ENCODE peak calls at places on chromosomes 7 and 10, in five cellular contexts. M is endothelial cell, F is A549, Z is kidney, D is pancreas. T is an unnamed sample.
A peak's percentile ranks its signal among the peaks of the same experiment; 100 is the strongest.

GRCh38 chr7:152512711-152513110 is 76.9 kb upstream of the KMT2C start:
- DNase-seq in M (no peak), F (no peak), Z (no peak), D (no peak), T (no peak)

GRCh38 chr7:18437086-18437485 is 58.5 kb upstream of the HDAC9 start:
- DNase-seq in D (no peak), Z (no peak), M (no peak), F (no peak), T (peak; percentile 43)

GRCh38 chr7:70595741-70596574 is 536.0 kb upstream of the GALNT17 start:
- DNase-seq in Z (peak; percentile 77), D (no peak), M (peak; percentile 23), F (no peak), T (no peak)

GRCh38 chr7:102287465-102288146 is 938 bp downstream of the SH2B2 start:
- DNase-seq in F (peak; percentile 31), M (no peak), D (peak; percentile 63), Z (no peak), T (no peak)

GRCh38 chr10:96642973-96643372 is 56.2 kb upstream of the TM9SF3 start:
- DNase-seq in M (peak; percentile 80), D (peak; percentile 79), F (peak; percentile 51), Z (no peak), T (peak; percentile 25)

GRCh38 chr7:131056007-131056406 is 271.7 kb upstream of the MKLN1 start:
- DNase-seq in M (no peak), Z (no peak), F (no peak), D (no peak), T (no peak)

GRCh38 chr7:351681-352480 is 61.9 kb downstream of the FOXL3 start:
- DNase-seq in Z (no peak), M (no peak), F (no peak), D (peak; percentile 33), T (no peak)

GRCh38 chr7:90764848-90765570 is 168.9 kb downstream of the CDK14 start:
- DNase-seq in M (no peak), F (no peak), D (no peak), Z (no peak), T (no peak)

GRCh38 chr7:93622036-93622714 is 47.7 kb upstream of the CALCR start:
- DNase-seq in F (peak; percentile 66), M (peak; percentile 34), Z (no peak), D (no peak), T (peak; percentile 45)

DNA sequence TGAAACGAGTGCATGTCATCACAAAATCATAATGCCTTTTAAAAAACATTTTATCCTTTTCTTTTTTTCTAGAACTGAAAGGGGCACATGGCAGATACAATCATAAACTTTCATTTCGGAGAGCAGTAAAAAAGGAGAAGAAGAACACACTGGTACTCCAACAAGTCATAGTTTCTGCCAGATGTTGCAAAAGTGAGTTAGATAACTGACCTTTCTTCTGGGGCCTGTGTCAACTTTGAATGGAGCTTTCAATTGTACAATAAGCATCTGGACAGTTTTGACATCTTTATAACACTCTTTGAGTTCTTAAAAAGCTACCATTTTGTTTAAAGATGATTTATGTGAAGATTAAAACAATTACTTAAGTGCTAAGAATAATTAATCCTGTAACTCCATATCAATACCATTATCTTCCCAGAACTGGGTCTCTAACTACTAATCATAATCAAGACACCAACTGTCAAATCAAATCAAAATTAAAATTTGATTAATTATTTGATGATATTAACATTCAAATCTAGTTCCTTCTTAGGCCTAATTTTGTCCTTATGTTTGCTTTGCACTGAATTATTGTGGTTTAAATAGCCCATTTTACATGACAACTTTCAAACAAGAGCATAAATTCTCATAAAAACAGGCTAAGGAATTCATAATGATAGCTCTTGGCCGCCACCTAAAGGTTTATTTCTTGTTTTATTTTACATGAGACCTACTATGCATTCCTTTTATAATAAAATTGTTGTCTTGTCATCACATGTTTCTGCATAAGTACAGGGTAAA is 19.5 kb upstream of the ITGB8 start:
- DNase-seq in F (peak; percentile 52), D (no peak), M (no peak), Z (no peak), T (peak; percentile 73)
- TF ChIP-seq CTCF in F (peak; percentile 62), D (no peak), M (peak; percentile 50), Z (peak; percentile 34), T (peak; percentile 38)

DNA sequence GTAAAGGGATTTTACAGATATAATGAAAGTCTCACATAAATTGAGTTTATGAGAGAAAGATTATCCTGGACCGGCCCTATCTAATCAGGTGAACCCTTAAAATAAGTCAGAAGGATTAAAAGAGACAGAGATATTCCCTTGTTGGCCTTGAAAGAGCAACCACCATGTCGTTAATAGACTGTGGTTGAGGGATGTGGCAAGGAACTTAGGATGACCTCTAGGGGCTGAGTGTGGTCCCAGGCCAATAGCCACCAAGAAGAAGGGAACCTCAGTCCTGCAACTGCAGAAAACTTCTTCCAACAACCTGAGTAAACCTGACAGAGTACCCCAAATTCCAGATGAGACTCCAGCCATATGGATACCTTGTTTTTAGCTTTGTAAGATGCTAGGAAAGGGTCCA is 121.5 kb downstream of the POLR1F start:
- DNase-seq in D (no peak), M (no peak), F (peak; percentile 19), Z (no peak), T (no peak)
- TF ChIP-seq CTCF in D (no peak), M (no peak), F (no peak), Z (no peak), T (no peak)

DNA sequence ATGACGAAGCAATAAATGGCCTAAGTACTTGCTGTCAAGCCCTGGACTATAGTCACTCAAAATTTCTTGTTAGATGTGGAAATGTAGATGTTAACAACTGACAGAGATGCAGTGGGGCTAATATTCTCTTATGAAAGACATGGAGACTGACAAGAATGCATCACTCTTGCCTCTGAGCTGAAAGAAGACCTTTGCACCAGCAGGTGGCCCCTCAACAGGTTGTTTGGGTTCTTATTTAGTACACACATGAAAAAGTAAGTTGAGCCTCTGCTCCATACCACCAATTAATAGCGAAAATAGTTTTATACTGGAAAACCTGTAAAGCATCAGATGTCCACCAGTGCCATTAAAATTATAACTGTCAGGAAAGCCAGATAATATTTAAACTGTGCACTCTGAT is 26.2 kb upstream of the FAM13C start:
- DNase-seq in M (no peak), D (no peak), F (no peak), Z (no peak), T (no peak)
- TF ChIP-seq CTCF in M (no peak), D (no peak), F (no peak), Z (no peak), T (no peak)

DNA sequence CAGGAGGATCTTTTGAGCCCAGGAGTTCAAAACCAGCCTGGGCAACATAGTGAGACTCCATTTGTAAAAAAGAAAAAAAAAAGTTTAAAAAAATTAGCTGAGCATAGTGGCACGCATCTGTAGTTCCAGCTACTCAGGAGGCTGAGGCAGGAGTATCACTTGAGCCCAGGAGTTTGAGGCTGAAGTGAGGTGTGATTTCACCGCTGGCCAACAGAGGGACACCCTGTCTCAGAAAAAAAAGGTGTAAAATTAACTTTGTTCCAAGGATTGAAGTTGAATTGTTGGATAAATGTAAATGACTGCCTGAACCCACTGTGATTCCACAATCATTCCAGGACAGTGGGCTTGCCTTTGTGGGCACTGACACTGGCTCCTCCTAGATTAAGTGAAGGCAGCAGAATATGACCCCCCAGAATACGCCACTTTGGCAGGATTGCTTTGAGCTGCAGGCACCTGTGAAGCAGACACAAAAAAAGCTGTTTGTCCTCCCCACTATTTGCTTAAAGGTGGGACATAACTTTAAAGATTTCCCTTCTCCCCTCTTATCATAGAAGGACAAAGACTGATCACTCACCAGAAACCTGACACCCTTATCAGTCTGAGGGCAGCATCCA is 57.2 kb upstream of the FOXI2 start:
- DNase-seq in D (no peak), Z (no peak), M (peak; percentile 18), F (no peak), T (no peak)
- TF ChIP-seq CTCF in D (no peak), Z (no peak), M (peak; percentile 90), F (peak; percentile 19), T (peak; percentile 33)

DNA sequence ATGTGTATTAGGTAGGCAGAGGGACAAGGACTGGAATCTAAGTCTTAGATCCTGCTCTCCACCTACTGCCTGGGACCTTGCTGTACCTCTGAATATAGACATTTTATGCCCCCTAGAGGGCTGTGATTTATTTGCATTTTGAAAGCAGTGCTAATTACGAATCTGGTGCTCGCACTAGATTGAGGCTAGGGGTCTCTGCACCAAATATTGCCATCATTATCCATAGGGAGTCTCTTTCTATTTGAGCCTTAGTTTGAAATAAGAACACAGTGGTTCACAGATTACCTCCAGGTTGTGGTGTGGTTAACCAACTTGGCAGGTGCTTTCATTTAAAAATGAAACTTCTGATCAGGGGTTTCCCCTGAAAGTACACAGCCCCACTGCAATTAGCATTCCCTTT is 41.8 kb downstream of the CNNM1 start:
- DNase-seq in D (no peak), F (peak; percentile 69), M (peak; percentile 39), Z (no peak), T (peak; percentile 41)
- TF ChIP-seq CTCF in D (no peak), F (peak; percentile 80), M (peak; percentile 36), Z (peak; percentile 18), T (peak; percentile 45)

DNA sequence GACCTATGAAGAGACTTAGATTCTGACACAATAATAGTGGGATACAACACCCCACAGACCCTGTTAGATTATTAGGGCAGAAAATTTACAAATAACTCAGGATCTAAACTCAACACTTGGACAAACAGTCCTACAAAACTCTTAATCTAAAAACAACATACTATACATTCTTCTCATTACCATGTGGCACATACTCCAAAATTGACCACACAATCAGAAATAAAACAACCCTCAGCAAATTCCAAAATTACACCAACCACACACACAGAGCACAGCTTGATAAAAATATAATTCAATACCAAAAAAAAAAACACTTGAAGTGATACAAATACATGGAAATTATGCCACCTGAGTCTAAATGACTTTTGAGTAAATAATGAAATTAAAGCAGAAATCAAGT is 7.8 kb downstream of the ZNF680 start:
- DNase-seq in D (no peak), F (no peak), M (no peak), Z (no peak), T (no peak)
- TF ChIP-seq CTCF in D (no peak), F (no peak), M (no peak), Z (no peak), T (no peak)

GRCh38 chr7:19708397-19709248 is at the start of gene POLR1F:
- DNase-seq in D (peak; percentile 93), Z (peak; percentile 97), M (peak; percentile 94), F (peak; percentile 96), T (peak; percentile 96)

GRCh38 chr7:19705663-19706062 is 3.2 kb downstream of the POLR1F start:
- DNase-seq in F (no peak), D (no peak), Z (no peak), M (no peak), T (no peak)

GRCh38 chr7:19707240-19707639 is 1.6 kb downstream of the POLR1F start:
- DNase-seq in Z (no peak), D (no peak), F (no peak), M (no peak), T (peak; percentile 29)

GRCh38 chr7:19713676-19714075 is 4.8 kb upstream of the POLR1F start:
- DNase-seq in M (peak; percentile 31), Z (no peak), D (no peak), F (peak; percentile 54), T (peak; percentile 55)

DNA sequence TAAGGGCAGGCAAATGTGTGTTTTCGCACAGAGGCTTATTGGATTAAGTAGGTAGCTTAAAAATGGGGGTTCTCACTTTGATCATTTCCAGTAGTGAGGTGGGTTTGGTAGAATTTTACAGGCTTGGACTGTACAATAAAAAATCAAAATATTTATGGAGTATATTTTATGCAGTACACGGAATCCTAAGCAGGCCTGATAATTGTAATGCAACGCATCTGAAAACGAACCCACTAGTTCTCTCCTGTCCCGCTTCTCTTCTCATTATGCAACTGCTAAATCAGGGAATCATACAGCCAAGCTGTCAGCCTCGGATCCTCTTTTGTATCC is 377 bp upstream of the POLR1F start:
- DNase-seq in D (no peak), M (no peak), Z (no peak), F (no peak), T (no peak)
- TF ChIP-seq CTCF in D (no peak), M (peak; percentile 44), Z (no peak), F (peak; percentile 23), T (no peak)

T was measured in fibroblast of villous mesenchyme.